ENCODE peak calls at places on chromosomes 7 and 10, in seven cellular contexts. One of them, this sample, is unnamed.

GRCh38 chr10:49664842-49665355 is 14.6 kb upstream of the C10orf53 start:
- DNase-seq in activated T-cell treated with anti-CD3 and anti-CD28 coated beads for 48 hours: no peak
- DNase-seq in NCI-H345: no peak
- DNase-seq in heart left ventricle: no peak
- DNase-seq in GM03348: no peak
- DNase-seq in ureter: no peak
- DNase-seq in EL: no peak
- DNase-seq in this sample: no peak

GRCh38 chr10:101292194-101293006 is 61.6 kb upstream of the BTRC start:
- DNase-seq in activated T-cell treated with anti-CD3 and anti-CD28 coated beads for 48 hours: no peak
- DNase-seq in NCI-H345: peak; percentile 34
- DNase-seq in heart left ventricle: peak; percentile 39
- DNase-seq in GM03348: peak; percentile 56
- DNase-seq in ureter: no peak
- DNase-seq in EL: peak; percentile 13
- DNase-seq in this sample: no peak

GRCh38 chr7:29853072-29853471 is 46.8 kb downstream of the WIPF3 start:
- DNase-seq in activated T-cell treated with anti-CD3 and anti-CD28 coated beads for 48 hours: no peak
- DNase-seq in NCI-H345: no peak
- DNase-seq in heart left ventricle: no peak
- DNase-seq in GM03348: no peak
- DNase-seq in ureter: no peak
- DNase-seq in EL: no peak
- DNase-seq in this sample: no peak

GRCh38 chr10:37263304-37263703 is 137.9 kb downstream of the ANKRD30A start:
- DNase-seq in activated T-cell treated with anti-CD3 and anti-CD28 coated beads for 48 hours: no peak
- DNase-seq in NCI-H345: no peak
- DNase-seq in heart left ventricle: no peak
- DNase-seq in GM03348: no peak
- DNase-seq in ureter: no peak
- DNase-seq in EL: no peak
- DNase-seq in this sample: no peak

GRCh38 chr7:70032673-70033072 is 434.4 kb downstream of the AUTS2 start:
- DNase-seq in activated T-cell treated with anti-CD3 and anti-CD28 coated beads for 48 hours: no peak
- DNase-seq in NCI-H345: peak; percentile 42
- DNase-seq in heart left ventricle: no peak
- DNase-seq in GM03348: no peak
- DNase-seq in ureter: no peak
- DNase-seq in EL: no peak
- DNase-seq in this sample: no peak

GRCh38 chr10:113313048-113313611 is 239.7 kb upstream of the HABP2 start:
- DNase-seq in activated T-cell treated with anti-CD3 and anti-CD28 coated beads for 48 hours: no peak
- DNase-seq in NCI-H345: no peak
- DNase-seq in heart left ventricle: no peak
- DNase-seq in GM03348: no peak
- DNase-seq in ureter: no peak
- DNase-seq in EL: no peak
- DNase-seq in this sample: no peak

GRCh38 chr7:2030475-2031456 is 202.0 kb downstream of the MAD1L1 start:
- DNase-seq in activated T-cell treated with anti-CD3 and anti-CD28 coated beads for 48 hours: no peak
- DNase-seq in NCI-H345: no peak
- DNase-seq in heart left ventricle: peak; percentile 22
- DNase-seq in GM03348: no peak
- DNase-seq in ureter: no peak
- DNase-seq in EL: no peak
- DNase-seq in this sample: no peak

GRCh38 chr10:4835494-4835918 is 9.5 kb downstream of the AKR1E2 start:
- DNase-seq in activated T-cell treated with anti-CD3 and anti-CD28 coated beads for 48 hours: no peak
- DNase-seq in NCI-H345: no peak
- DNase-seq in heart left ventricle: no peak
- DNase-seq in GM03348: no peak
- DNase-seq in ureter: no peak
- DNase-seq in EL: no peak
- DNase-seq in this sample: no peak

GRCh38 chr7:44325181-44325671 is at the start of gene CAMK2B:
- DNase-seq in activated T-cell treated with anti-CD3 and anti-CD28 coated beads for 48 hours: peak; percentile 35
- DNase-seq in NCI-H345: peak; percentile 26
- DNase-seq in heart left ventricle: no peak
- DNase-seq in GM03348: peak; percentile 49
- DNase-seq in ureter: no peak
- DNase-seq in EL: no peak
- DNase-seq in this sample: no peak

GRCh38 chr10:70885485-70885884 is 2.9 kb downstream of the PCBD1 start:
- DNase-seq in activated T-cell treated with anti-CD3 and anti-CD28 coated beads for 48 hours: no peak
- DNase-seq in NCI-H345: no peak
- DNase-seq in heart left ventricle: no peak
- DNase-seq in GM03348: no peak
- DNase-seq in ureter: no peak
- DNase-seq in EL: no peak
- DNase-seq in this sample: no peak

GRCh38 chr10:125455855-125456254 is 227.1 kb downstream of the TEX36 start:
- DNase-seq in activated T-cell treated with anti-CD3 and anti-CD28 coated beads for 48 hours: no peak
- DNase-seq in NCI-H345: no peak
- DNase-seq in heart left ventricle: no peak
- DNase-seq in GM03348: no peak
- DNase-seq in ureter: no peak
- DNase-seq in EL: no peak
- DNase-seq in this sample: no peak

GRCh38 chr10:16195894-16196293 is 240.9 kb upstream of the PTER start:
- DNase-seq in activated T-cell treated with anti-CD3 and anti-CD28 coated beads for 48 hours: no peak
- DNase-seq in NCI-H345: no peak
- DNase-seq in heart left ventricle: no peak
- DNase-seq in GM03348: no peak
- DNase-seq in ureter: no peak
- DNase-seq in EL: no peak
- DNase-seq in this sample: no peak

GRCh38 chr7:102433319-102434038 is at the start of gene ORAI2:
- DNase-seq in activated T-cell treated with anti-CD3 and anti-CD28 coated beads for 48 hours: peak; percentile 83
- DNase-seq in NCI-H345: peak; percentile 79
- DNase-seq in heart left ventricle: peak; percentile 82
- DNase-seq in GM03348: peak; percentile 97
- DNase-seq in ureter: peak; percentile 82
- DNase-seq in EL: peak; percentile 73
- DNase-seq in this sample: peak; percentile 51

GRCh38 chr7:1073211-1073977 is 14.5 kb upstream of the GPER1 start:
- DNase-seq in activated T-cell treated with anti-CD3 and anti-CD28 coated beads for 48 hours: no peak
- DNase-seq in NCI-H345: no peak
- DNase-seq in heart left ventricle: no peak
- DNase-seq in GM03348: no peak
- DNase-seq in ureter: no peak
- DNase-seq in EL: no peak
- DNase-seq in this sample: no peak

GRCh38 chr10:33277135-33277536 is 57.3 kb downstream of the NRP1 start:
- DNase-seq in activated T-cell treated with anti-CD3 and anti-CD28 coated beads for 48 hours: no peak
- DNase-seq in NCI-H345: no peak
- DNase-seq in heart left ventricle: peak; percentile 91
- DNase-seq in GM03348: peak; percentile 37
- DNase-seq in ureter: no peak
- DNase-seq in EL: peak; percentile 82
- DNase-seq in this sample: peak; percentile 61

GRCh38 chr7:92641921-92642511 is 51.8 kb upstream of the FAM133B start:
- DNase-seq in activated T-cell treated with anti-CD3 and anti-CD28 coated beads for 48 hours: peak; percentile 58
- DNase-seq in NCI-H345: no peak
- DNase-seq in heart left ventricle: no peak
- DNase-seq in GM03348: peak; percentile 39
- DNase-seq in ureter: no peak
- DNase-seq in EL: peak; percentile 87
- DNase-seq in this sample: peak; percentile 56

GRCh38 chr7:128703605-128704004 is 31.5 kb downstream of the GARIN1A start:
- DNase-seq in activated T-cell treated with anti-CD3 and anti-CD28 coated beads for 48 hours: no peak
- DNase-seq in NCI-H345: no peak
- DNase-seq in heart left ventricle: no peak
- DNase-seq in GM03348: no peak
- DNase-seq in ureter: no peak
- DNase-seq in EL: peak; percentile 47
- DNase-seq in this sample: peak; percentile 47

GRCh38 chr7:69568266-69568665 is 30.0 kb upstream of the AUTS2 start:
- DNase-seq in activated T-cell treated with anti-CD3 and anti-CD28 coated beads for 48 hours: no peak
- DNase-seq in NCI-H345: no peak
- DNase-seq in heart left ventricle: no peak
- DNase-seq in GM03348: no peak
- DNase-seq in ureter: no peak
- DNase-seq in EL: no peak
- DNase-seq in this sample: no peak

GRCh38 chr10:73648252-73648651 is 7.0 kb upstream of the MYOZ1 start:
- DNase-seq in activated T-cell treated with anti-CD3 and anti-CD28 coated beads for 48 hours: no peak
- DNase-seq in NCI-H345: no peak
- DNase-seq in heart left ventricle: peak; percentile 71
- DNase-seq in GM03348: peak; percentile 24
- DNase-seq in ureter: no peak
- DNase-seq in EL: no peak
- DNase-seq in this sample: no peak

GRCh38 chr10:112807013-112807412 is 143.0 kb upstream of the TCF7L2 start:
- DNase-seq in activated T-cell treated with anti-CD3 and anti-CD28 coated beads for 48 hours: no peak
- DNase-seq in NCI-H345: no peak
- DNase-seq in heart left ventricle: no peak
- DNase-seq in GM03348: no peak
- DNase-seq in ureter: no peak
- DNase-seq in EL: no peak
- DNase-seq in this sample: no peak

GRCh38 chr7:620052-620451 is 100.4 kb upstream of the PDGFA start:
- DNase-seq in activated T-cell treated with anti-CD3 and anti-CD28 coated beads for 48 hours: no peak
- DNase-seq in NCI-H345: no peak
- DNase-seq in heart left ventricle: no peak
- DNase-seq in GM03348: no peak
- DNase-seq in ureter: no peak
- DNase-seq in EL: peak; percentile 54
- DNase-seq in this sample: no peak

GRCh38 chr10:64096941-64097340 is 575.7 kb downstream of the REEP3 start:
- DNase-seq in activated T-cell treated with anti-CD3 and anti-CD28 coated beads for 48 hours: no peak
- DNase-seq in NCI-H345: no peak
- DNase-seq in heart left ventricle: no peak
- DNase-seq in GM03348: no peak
- DNase-seq in ureter: no peak
- DNase-seq in EL: no peak
- DNase-seq in this sample: no peak

GRCh38 chr10:3787001-3787400 is 2.0 kb upstream of the KLF6 start:
- DNase-seq in activated T-cell treated with anti-CD3 and anti-CD28 coated beads for 48 hours: no peak
- DNase-seq in NCI-H345: no peak
- DNase-seq in heart left ventricle: no peak
- DNase-seq in GM03348: no peak
- DNase-seq in ureter: no peak
- DNase-seq in EL: no peak
- DNase-seq in this sample: no peak

GRCh38 chr10:117929321-117930067 is 117.2 kb downstream of the RAB11FIP2 start:
- DNase-seq in activated T-cell treated with anti-CD3 and anti-CD28 coated beads for 48 hours: no peak
- DNase-seq in NCI-H345: no peak
- DNase-seq in heart left ventricle: no peak
- DNase-seq in GM03348: no peak
- DNase-seq in ureter: no peak
- DNase-seq in EL: no peak
- DNase-seq in this sample: no peak

This sample was measured in HFFc6.